ENCODE peak calls at places on chromosomes 1 and 21, in five cellular contexts. N, G, X, B and C are unnamed samples.

GRCh38 chr1:110176299-110176956 is 26.1 kb downstream of the SLC6A17 start:
- DNase-seq in N (no peak), G (peak; percentile 86), X (no peak), B (no peak), C (peak; percentile 21)

GRCh38 chr1:10471411-10472219 is 714 bp downstream of the DFFA start:
- DNase-seq in N (peak; percentile 48), G (peak; percentile 44), X (no peak), B (peak; percentile 80), C (no peak)

GRCh38 chr1:159113783-159114182 is 37.2 kb upstream of the AIM2 start:
- DNase-seq in N (no peak), G (no peak), X (no peak), B (no peak), C (no peak)

GRCh38 chr1:157390646-157391045 is 161.7 kb downstream of the FCRL5 start:
- DNase-seq in N (peak; percentile 48), G (no peak), X (no peak), B (peak; percentile 75), C (peak; percentile 62)

GRCh38 chr1:109241841-109242301 is 7.5 kb upstream of the CELSR2 start:
- DNase-seq in N (no peak), G (no peak), X (no peak), B (peak; percentile 20), C (no peak)

GRCh38 chr1:17984510-17985085 is 123.0 kb upstream of the IGSF21 start:
- DNase-seq in N (peak; percentile 0), G (peak; percentile 49), X (no peak), B (peak; percentile 19), C (no peak)

GRCh38 chr21:14259669-14260458 is 43.9 kb downstream of the RBM11 start:
- DNase-seq in N (peak; percentile 28), G (peak; percentile 44), X (no peak), B (peak; percentile 61), C (peak; percentile 76)

GRCh38 chr1:174877208-174877673 is 122.5 kb upstream of the CACYBP start:
- DNase-seq in N (peak; percentile 16), G (no peak), X (no peak), B (no peak), C (no peak)

GRCh38 chr1:32540589-32540988 is 1.4 kb downstream of the ZBTB8A start:
- DNase-seq in N (no peak), G (peak; percentile 38), X (no peak), B (peak; percentile 3), C (no peak)

GRCh38 chr1:8823295-8823664 is 5.8 kb upstream of the RERE start:
- DNase-seq in N (no peak), G (no peak), X (no peak), B (no peak), C (no peak)

GRCh38 chr1:22880174-22880601 is 92.5 kb downstream of the LACTBL1 start:
- DNase-seq in N (peak; percentile 69), G (no peak), X (no peak), B (peak; percentile 56), C (peak; percentile 30)

GRCh38 chr1:31764307-31765040 is at the start of gene ADGRB2:
- DNase-seq in N (no peak), G (peak; percentile 86), X (no peak), B (peak; percentile 53), C (peak; percentile 74)

GRCh38 chr1:154578058-154578418 is 10.5 kb downstream of the CHRNB2 start:
- DNase-seq in N (no peak), G (no peak), X (no peak), B (no peak), C (no peak)

GRCh38 chr1:41892211-41892840 is 26.4 kb downstream of the HIVEP3 start:
- DNase-seq in N (no peak), G (no peak), X (no peak), B (no peak), C (no peak)

GRCh38 chr1:169100883-169101214 is 5.6 kb upstream of the ATP1B1 start:
- DNase-seq in N (no peak), G (no peak), X (no peak), B (no peak), C (no peak)

GRCh38 chr1:169103443-169103842 is 3.0 kb upstream of the ATP1B1 start:
- DNase-seq in N (no peak), G (no peak), X (no peak), B (no peak), C (no peak)

GRCh38 chr1:169100208-169100882 is 6.1 kb upstream of the ATP1B1 start:
- DNase-seq in N (no peak), G (no peak), X (no peak), B (no peak), C (no peak)

GRCh38 chr1:169103002-169103401 is 3.5 kb upstream of the ATP1B1 start:
- DNase-seq in N (no peak), G (no peak), X (no peak), B (no peak), C (no peak)

DNA sequence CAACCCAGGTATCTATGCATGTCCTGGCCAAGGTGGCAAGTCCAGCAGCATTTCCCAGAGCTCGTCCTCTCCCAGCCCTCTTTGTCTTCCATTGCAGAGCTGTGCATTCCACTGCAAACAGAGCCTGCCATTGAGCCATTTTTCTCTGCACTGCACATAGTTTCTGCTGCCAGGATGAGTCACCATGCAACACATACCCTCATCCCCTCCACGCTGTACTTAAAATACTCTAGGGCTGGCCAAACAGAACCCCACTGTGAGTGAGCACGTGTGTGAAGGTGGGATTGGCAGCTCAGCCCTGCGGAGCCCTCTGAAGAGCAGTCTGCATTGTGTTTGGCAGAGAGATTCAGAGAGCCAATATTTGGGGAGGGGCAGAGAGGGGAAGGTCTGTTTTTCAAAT is 3.9 kb upstream of the ATP1B1 start:
- DNase-seq in N (peak; percentile 90), G (no peak), X (peak; percentile 41), B (peak; percentile 81), C (peak; percentile 79)
- H3K4me1 ChIP-seq in N (peaks cover 6% of the 10 kb centered on the region), G (peaks cover 35% of the 10 kb centered on the region), X (peaks cover 19% of the 10 kb centered on the region), B (peaks cover 7% of the 10 kb centered on the region), C (peaks cover 4% of the 10 kb centered on the region)

DNA sequence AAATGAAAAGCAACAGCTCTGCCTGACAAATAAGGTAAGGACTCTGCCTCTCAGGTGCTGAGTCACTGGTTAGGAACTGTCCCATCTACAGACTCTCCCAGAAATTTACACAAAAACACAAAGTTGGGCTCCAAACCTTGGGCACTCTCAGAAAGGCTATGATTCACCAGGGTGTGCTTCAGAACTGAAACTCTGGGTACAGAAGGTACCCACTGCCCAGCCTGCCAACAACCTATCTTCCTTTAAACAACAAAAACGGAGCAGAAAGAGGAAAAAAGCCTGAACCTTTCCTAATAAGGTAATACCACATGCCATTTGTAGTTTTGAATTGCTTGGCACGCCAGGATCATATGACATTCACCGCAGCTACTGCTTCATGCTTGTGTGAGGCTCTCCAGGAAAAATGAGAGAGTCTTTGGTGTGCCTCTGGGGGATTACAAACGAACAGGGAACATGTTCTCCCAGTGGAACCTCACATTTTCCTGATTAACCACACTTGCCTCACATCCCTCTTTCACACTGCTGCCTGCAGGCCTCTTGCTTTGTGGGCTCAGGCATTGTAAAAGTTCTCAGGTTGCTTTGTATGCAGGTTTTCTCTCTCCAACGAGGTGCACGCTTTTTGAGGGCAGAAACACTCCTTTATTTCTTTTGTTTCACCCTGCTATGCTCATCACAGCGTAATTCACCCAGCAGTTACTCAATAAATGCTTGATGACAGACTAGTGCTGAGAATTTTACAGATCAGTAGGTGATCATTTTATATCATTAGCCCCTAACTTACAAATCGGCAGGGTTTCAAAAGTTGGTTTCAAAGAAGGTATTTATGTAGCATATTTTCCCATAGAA is 65.1 kb downstream of the GADD45A start:
- DNase-seq in N (peak; percentile 93), G (no peak), X (no peak), B (peak; percentile 91), C (peak; percentile 92)
- H3K9ac ChIP-seq in N (no peak overlapping the region), G (peak overlapping the region; percentile 17), X (peak overlapping the region; percentile 79), B (peak overlapping the region; percentile 62), C (peak overlapping the region; percentile 77)

DNA sequence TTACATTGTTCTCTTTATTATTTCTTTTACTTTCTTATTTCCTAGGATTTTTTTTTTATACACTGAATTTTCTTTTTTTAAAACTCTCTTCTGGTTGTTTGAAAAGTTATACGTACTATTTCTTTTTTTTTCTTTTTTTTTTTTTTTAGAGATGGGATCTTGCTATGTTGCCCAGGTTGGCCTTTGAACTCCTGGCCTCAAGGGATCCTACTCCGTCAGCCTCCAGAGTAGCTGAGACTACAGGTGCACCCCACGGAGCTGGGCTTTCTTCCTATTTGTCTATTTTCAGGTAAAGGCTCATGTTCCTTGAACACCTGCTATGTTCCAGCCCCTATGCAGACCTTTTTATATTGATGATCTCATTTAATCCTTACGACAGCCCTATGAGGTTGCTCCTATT is 29.4 kb upstream of the DYRK1A start:
- DNase-seq in N (no peak), G (no peak), X (no peak), B (no peak), C (no peak)
- H3K4me3 ChIP-seq in N (no peak overlapping the region), G (no peak overlapping the region), X (no peak overlapping the region), B (no peak overlapping the region), C (no peak overlapping the region)

GRCh38 chr1:244303610-244303969 is 148.1 kb downstream of the ADSS2 start:
- DNase-seq in N (no peak), G (no peak), X (no peak), B (no peak), C (no peak)
- H3K4me1 ChIP-seq in N (no peaks in the 10 kb centered on the region), G (peaks cover 4% of the 10 kb centered on the region), X (peaks cover 25% of the 10 kb centered on the region), B (peaks cover 3% of the 10 kb centered on the region), C (peaks cover 3% of the 10 kb centered on the region)

GRCh38 chr1:28758420-28758819 is 21.7 kb downstream of the YTHDF2 start:
- DNase-seq in N (no peak), G (no peak), X (no peak), B (no peak), C (no peak)

GRCh38 chr1:28755701-28756100 is 19.0 kb downstream of the YTHDF2 start:
- DNase-seq in N (peak; percentile 42), G (no peak), X (no peak), B (no peak), C (peak; percentile 66)

GRCh38 chr1:28759257-28759656 is 22.5 kb downstream of the YTHDF2 start:
- DNase-seq in N (no peak), G (no peak), X (no peak), B (no peak), C (no peak)

GRCh38 chr1:28761189-28761588 is 24.4 kb downstream of the YTHDF2 start:
- DNase-seq in N (no peak), G (no peak), X (no peak), B (no peak), C (no peak)

GRCh38 chr1:28756846-28757245 is 20.1 kb downstream of the YTHDF2 start:
- DNase-seq in N (no peak), G (no peak), X (no peak), B (no peak), C (no peak)
- H3K9ac ChIP-seq in N (no peak overlapping the region), G (no peak overlapping the region), X (no peak overlapping the region), B (no peak overlapping the region), C (no peak overlapping the region)